ENCODE peak calls at places on chromosomes 16 and 17, in six cellular contexts. Z is fibroblast of the conjunctiva, O is ACHN, D is nephron progenitor cell, G is choroid plexus epithelial cell, C is RPMI7951. W is an unnamed sample.

GRCh38 chr16:68287276-68288251 is 23.2 kb downstream of the SLC7A6OS start:
- DNase-seq in O (peak), G (peak), Z (peak), D (no peak), C (peak), W (peak)

GRCh38 chr16:72721981-72722380 is 325.9 kb downstream of the ZFHX3 start:
- DNase-seq in Z (no peak), G (no peak), C (no peak), O (no peak), D (no peak), W (no peak)

GRCh38 chr17:49819651-49820050 is 28.2 kb downstream of the TAC4 start:
- DNase-seq in G (no peak), C (no peak), Z (no peak), D (no peak), O (no peak), W (no peak)

GRCh38 chr17:20187049-20187448 is 177.9 kb downstream of the SPECC1 start:
- DNase-seq in Z (no peak), O (no peak), D (no peak), G (no peak), C (peak), W (no peak)

GRCh38 chr16:87569601-87570559 is 32.4 kb upstream of the JPH3 start:
- DNase-seq in O (no peak), D (no peak), C (peak), Z (no peak), G (no peak), W (no peak)

GRCh38 chr16:53913920-53914319 is 210.0 kb downstream of the FTO start:
- DNase-seq in C (peak), G (no peak), O (no peak), D (no peak), Z (no peak), W (no peak)

GRCh38 chr16:68658258-68658973 is 13.3 kb downstream of the CDH3 start:
- DNase-seq in D (no peak), Z (peak), O (peak), C (peak), G (peak), W (peak)

GRCh38 chr17:70070297-70071027 is 4.6 kb upstream of the KCNJ16 start:
- DNase-seq in C (no peak), O (no peak), Z (peak), D (no peak), G (peak), W (no peak)

GRCh38 chr17:77400445-77400870 is 259.7 kb downstream of the SEC14L1 start:
- DNase-seq in C (no peak), O (no peak), G (peak), D (peak), Z (no peak), W (no peak)

GRCh38 chr16:27326738-27327585 is 13.2 kb downstream of the IL4R start:
- DNase-seq in Z (peak), G (peak), C (peak), O (peak), D (peak), W (peak)

GRCh38 chr17:62778990-62779681 is 29.0 kb downstream of the MARCHF10 start:
- DNase-seq in G (peak), Z (peak), O (peak), C (peak), D (no peak), W (peak)

GRCh38 chr17:58328195-58329034 is at the start of gene TSPOAP1:
- DNase-seq in D (peak), O (no peak), Z (no peak), G (no peak), C (no peak), W (no peak)

GRCh38 chr17:17859909-17860760 is 23.3 kb upstream of the SREBF1 start:
- DNase-seq in O (peak), D (peak), Z (no peak), C (peak), G (peak), W (no peak)